ENCODE peak calls at places on chromosome 14, in seven cellular contexts. K is cardiac fibroblast, H is HTR-8/SVneo, L is fibroblast of the aortic adventitia, E is neuronal stem cell, D is nucleus accumbens, X is naive B cell. R is an unnamed sample.

GRCh38 chr14:92914087-92914656 is 8.8 kb upstream of the CHGA start:
- DNase-seq in K (peak; percentile 29), H (no peak), L (peak; percentile 28), E (peak; percentile 67), D (no peak), X (no peak), R (no peak)

GRCh38 chr14:23828001-23828400 is 125.6 kb upstream of the DHRS4 start:
- DNase-seq in K (no peak), H (no peak), L (no peak), E (no peak), D (no peak), X (no peak), R (no peak)

GRCh38 chr14:71371711-71372396 is 464.6 kb downstream of the PCNX1 start:
- DNase-seq in K (peak; percentile 92), H (peak; percentile 81), L (peak; percentile 75), E (no peak), D (no peak), X (no peak), R (no peak)

GRCh38 chr14:72649603-72650227 is 244.2 kb downstream of the DPF3 start:
- DNase-seq in K (no peak), H (no peak), L (no peak), E (no peak), D (no peak), X (no peak), R (no peak)

GRCh38 chr14:75044322-75044721 is 6.9 kb downstream of the MLH3 start:
- DNase-seq in K (peak; percentile 73), H (peak; percentile 67), L (peak; percentile 64), E (no peak), D (no peak), X (no peak), R (no peak)

GRCh38 chr14:27148143-27148542 is 550.3 kb upstream of the NOVA1 start:
- DNase-seq in K (no peak), H (no peak), L (no peak), E (no peak), D (no peak), X (no peak), R (no peak)

GRCh38 chr14:68460541-68460940 is 332.3 kb downstream of the ZFP36L1 start:
- DNase-seq in K (no peak), H (no peak), L (peak; percentile 72), E (no peak), D (no peak), X (no peak), R (no peak)

GRCh38 chr14:53325176-53325806 is 172.2 kb upstream of the DDHD1 start:
- DNase-seq in K (no peak), H (peak; percentile 40), L (peak; percentile 26), E (no peak), D (no peak), X (no peak), R (no peak)

GRCh38 chr14:49460647-49461046 is 125.5 kb downstream of the RPS29 start:
- DNase-seq in K (no peak), H (no peak), L (no peak), E (no peak), D (no peak), X (no peak), R (no peak)

GRCh38 chr14:21924479-21924878 is 250.9 kb upstream of the OR4E1 start:
- DNase-seq in K (no peak), H (no peak), L (no peak), E (no peak), D (no peak), X (peak; percentile 83), R (no peak)

GRCh38 chr14:22973217-22974032 is 8.9 kb downstream of the AJUBA start:
- DNase-seq in K (peak; percentile 79), H (peak; percentile 51), L (peak; percentile 79), E (peak; percentile 49), D (peak; percentile 2), X (peak; percentile 33), R (no peak)

GRCh38 chr14:23306412-23307145 is at the start of gene BCL2L2:
- DNase-seq in K (peak; percentile 89), H (peak; percentile 57), L (peak; percentile 84), E (peak; percentile 86), D (peak; percentile 91), X (no peak), R (peak; percentile 95)

GRCh38 chr14:66476964-66477363 is 9.2 kb upstream of the CCDC196 start:
- DNase-seq in K (peak; percentile 65), H (peak; percentile 34), L (peak; percentile 49), E (no peak), D (no peak), X (no peak), R (no peak)